ENCODE peak calls at places on chromosome 18, in four cellular contexts. R is IMR-90, V is mesendoderm, G is H1. L is an unnamed sample.

GRCh38 chr18:76405761-76406356 is 89.2 kb downstream of the ZNF516 start:
- DNase-seq in R (peak), V (peak), G (peak), L (peak)

GRCh38 chr18:73528066-73528465 is 619.6 kb downstream of the FBXO15 start:
- DNase-seq in R (no peak), V (no peak), G (no peak), L (no peak)

GRCh38 chr18:52459890-52460289 is 119.9 kb downstream of the DCC start:
- DNase-seq in R (no peak), V (no peak), G (no peak), L (no peak)

GRCh38 chr18:32177530-32177929 is 12.3 kb upstream of the MEP1B start:
- DNase-seq in R (no peak), V (no peak), G (no peak), L (no peak)

GRCh38 chr18:26619350-26619749 is 71.0 kb upstream of the KCTD1 start:
- DNase-seq in R (no peak), V (no peak), G (no peak), L (no peak)

GRCh38 chr18:37563810-37564511 is 1.6 kb downstream of the CELF4 start:
- DNase-seq in R (no peak), V (no peak), G (no peak), L (no peak)

GRCh38 chr18:57004366-57005121 is 142.3 kb upstream of the BOD1L2 start:
- DNase-seq in R (peak), V (no peak), G (no peak), L (no peak)

GRCh38 chr18:55302337-55302833 is 285.6 kb downstream of the TCF4 start:
- DNase-seq in R (peak), V (peak), G (no peak), L (peak)

GRCh38 chr18:31680836-31681568 is 3.4 kb downstream of the B4GALT6 start:
- DNase-seq in R (no peak), V (peak), G (no peak), L (no peak)

GRCh38 chr18:68918216-68918615 is 120.3 kb downstream of the CCDC102B start:
- DNase-seq in R (no peak), V (no peak), G (no peak), L (no peak)

GRCh38 chr18:73245345-73245744 is 377.6 kb upstream of the NETO1 start:
- DNase-seq in R (no peak), V (peak), G (peak), L (peak)

GRCh38 chr18:9055185-9055584 is 47.3 kb upstream of the NDUFV2 start:
- DNase-seq in R (peak), V (no peak), G (no peak), L (no peak)
- H3K56ac ChIP-seq in R (no peak), V (no peak), G (no peak), L (no peak)

DNA sequence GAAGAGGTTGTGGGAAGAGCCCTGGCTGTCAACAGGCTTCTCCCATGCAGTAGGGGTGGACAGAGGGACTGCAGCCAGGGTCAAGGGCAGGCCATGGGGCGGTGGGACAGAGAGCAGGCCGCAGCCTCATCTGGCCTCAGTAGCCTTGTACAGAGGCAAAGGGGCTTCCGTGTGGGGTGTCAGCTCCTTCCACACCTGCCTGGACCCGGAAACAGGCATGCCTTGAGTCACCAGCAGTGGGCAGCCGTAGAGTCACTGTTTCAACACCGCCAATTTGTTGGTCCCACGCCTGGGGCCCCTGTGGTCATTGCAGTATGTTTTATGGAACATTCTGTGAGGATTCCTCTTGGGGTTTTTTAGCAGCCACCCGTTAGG is 173.0 kb downstream of the SMAD7 start:
- DNase-seq in R (no peak), V (no peak), G (no peak), L (no peak)
- H3K56ac ChIP-seq in R (no peak), V (peak), G (no peak), L (no peak)

GRCh38 chr18:9507565-9508088 is 32.3 kb downstream of the RALBP1 start:
- DNase-seq in R (no peak), V (no peak), G (no peak), L (no peak)

GRCh38 chr18:9508446-9509025 is 33.2 kb downstream of the RALBP1 start:
- DNase-seq in R (peak), V (no peak), G (no peak), L (no peak)

DNA sequence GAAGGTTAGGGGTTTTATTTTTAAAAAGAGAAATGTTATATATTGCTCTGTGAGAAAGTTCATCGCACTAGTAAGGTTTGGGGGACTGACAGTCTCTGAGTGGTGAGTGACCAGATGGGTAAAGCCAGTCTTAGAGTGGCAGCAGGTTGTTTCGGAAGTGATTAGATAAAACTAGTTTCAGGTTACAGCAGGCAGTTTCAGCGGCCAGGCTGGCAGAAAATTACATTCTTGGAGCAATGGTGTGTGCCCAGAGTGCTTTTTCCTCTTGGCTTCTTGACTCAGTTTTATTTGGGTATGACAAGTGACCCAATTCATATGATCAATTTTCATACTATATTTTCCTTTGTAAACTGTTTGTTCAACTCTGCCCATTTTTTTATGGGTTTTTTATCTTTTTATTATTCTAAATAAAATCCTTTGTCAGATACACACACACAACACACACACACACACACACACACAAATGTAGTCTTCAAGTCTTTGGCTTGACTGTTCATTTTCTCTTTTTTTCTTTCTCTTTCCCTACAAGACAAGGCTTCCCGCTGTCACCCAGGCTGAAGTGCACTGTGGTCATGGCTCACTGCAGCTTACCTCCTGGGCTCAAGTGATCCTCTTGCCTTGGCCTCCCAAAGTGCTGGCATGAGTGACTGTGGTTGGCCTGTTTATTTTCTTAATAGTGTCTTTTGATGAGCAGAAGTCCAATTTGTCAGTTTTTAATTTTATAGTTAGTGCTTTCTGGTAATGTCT is 30.9 kb downstream of the RALBP1 start:
- DNase-seq in R (peak), V (peak), G (no peak), L (no peak)
- H3K56ac ChIP-seq in R (no peak), V (no peak), G (no peak), L (no peak)

GRCh38 chr18:7233398-7233797 is 2.5 kb downstream of the LRRC30 start:
- DNase-seq in R (no peak), V (no peak), G (no peak), L (no peak)

GRCh38 chr18:7236899-7237298 is 6.0 kb downstream of the LRRC30 start:
- DNase-seq in R (no peak), V (no peak), G (no peak), L (no peak)

GRCh38 chr18:7242954-7243353 is 12.1 kb downstream of the LRRC30 start:
- DNase-seq in R (no peak), V (no peak), G (no peak), L (no peak)

GRCh38 chr18:7234061-7234460 is 3.2 kb downstream of the LRRC30 start:
- DNase-seq in R (no peak), V (no peak), G (no peak), L (no peak)

DNA sequence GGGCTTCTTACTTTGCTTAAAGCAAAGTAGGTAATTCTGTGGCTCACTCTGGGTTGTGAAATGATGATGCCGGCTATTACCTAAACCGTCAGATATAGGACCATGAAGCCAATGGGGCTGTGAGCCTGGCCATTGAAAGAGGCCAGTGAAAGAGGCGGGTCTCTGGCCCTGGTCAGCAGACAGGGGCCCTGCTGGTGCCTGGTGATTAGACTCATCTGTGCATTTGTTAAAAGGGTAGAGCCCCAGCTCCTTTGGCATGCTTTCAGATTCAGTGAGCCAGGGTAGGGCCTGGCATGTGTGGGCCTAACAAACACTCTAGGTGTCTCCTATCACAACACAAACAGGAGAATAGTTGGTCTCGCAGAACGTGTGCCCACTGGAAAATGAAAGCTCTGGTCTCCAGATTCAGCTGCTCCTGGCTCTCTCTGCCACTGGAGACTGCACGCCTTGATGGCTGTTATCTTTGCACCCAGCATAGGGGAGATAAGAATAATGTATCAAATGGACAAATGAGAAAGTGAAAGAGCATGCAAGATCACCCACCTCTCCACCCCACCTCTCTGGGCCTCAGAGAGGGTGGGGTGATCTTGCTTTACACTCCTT is 6.9 kb downstream of the LRRC30 start:
- DNase-seq in R (no peak), V (no peak), G (no peak), L (no peak)
- H3K56ac ChIP-seq in R (no peak), V (no peak), G (no peak), L (no peak)

L was measured in H9.